ENCODE peak calls at places on chromosomes 11 and 22, in five cellular contexts. E is kidney; L is CD8-positive, alpha-beta T cell; Q is A549; M is tibial nerve. D is an unnamed sample.

GRCh38 chr22:37806409-37807338 is 1.1 kb upstream of the GCAT start:
- DNase-seq in E (no peak), L (no peak), Q (no peak), M (no peak), D (no peak)

GRCh38 chr22:42922374-42923177 is 65.5 kb upstream of the ARFGAP3 start:
- DNase-seq in E (no peak), L (no peak), Q (no peak), M (no peak), D (no peak)

GRCh38 chr22:20957118-20957690 is 9.9 kb upstream of the AIFM3 start:
- DNase-seq in E (peak; percentile 82), L (no peak), Q (peak; percentile 30), M (no peak), D (no peak)

GRCh38 chr22:45818130-45819085 is 146.8 kb downstream of the ATXN10 start:
- DNase-seq in E (peak; percentile 83), L (no peak), Q (no peak), M (peak; percentile 16), D (no peak)

GRCh38 chr11:118436639-118437045 is 350 bp downstream of the KMT2A start:
- DNase-seq in E (peak; percentile 85), L (peak; percentile 52), Q (no peak), M (peak; percentile 5), D (no peak)

GRCh38 chr11:41498726-41499125 is 39.3 kb upstream of the LRRC4C start:
- DNase-seq in E (no peak), L (no peak), Q (no peak), M (no peak), D (no peak)

GRCh38 chr22:37492428-37493344 is 6.5 kb upstream of the MFNG start:
- DNase-seq in E (no peak), L (peak; percentile 62), Q (peak; percentile 62), M (peak; percentile 27), D (peak; percentile 24)

GRCh38 chr22:35892192-35892591 is 136.4 kb downstream of the RBFOX2 start:
- DNase-seq in E (no peak), L (no peak), Q (no peak), M (no peak), D (no peak)

GRCh38 chr11:14974021-14974698 is 2.0 kb upstream of the CALCA start:
- DNase-seq in E (no peak), L (no peak), Q (no peak), M (no peak), D (no peak)

GRCh38 chr11:20048246-20048645 is 112.0 kb downstream of the DBX1 start:
- DNase-seq in E (no peak), L (no peak), Q (no peak), M (no peak), D (no peak)

GRCh38 chr11:36326524-36327419 is 30.7 kb downstream of the PRR5L start:
- DNase-seq in E (no peak), L (no peak), Q (no peak), M (no peak), D (no peak)

GRCh38 chr11:8794677-8795103 is 112.1 kb downstream of the RPL27A start:
- DNase-seq in E (no peak), L (no peak), Q (no peak), M (no peak), D (no peak)

GRCh38 chr11:36774603-36775002 is 176.6 kb upstream of the RAG2 start:
- DNase-seq in E (no peak), L (no peak), Q (no peak), M (no peak), D (no peak)

GRCh38 chr22:49934891-49935557 is 16.6 kb downstream of the CRELD2 start:
- DNase-seq in E (peak; percentile 98), L (peak; percentile 88), Q (no peak), M (peak; percentile 78), D (peak; percentile 74)

GRCh38 chr11:117076941-117077659 is 21.1 kb downstream of the SIK3 start:
- DNase-seq in E (no peak), L (no peak), Q (no peak), M (no peak), D (no peak)

GRCh38 chr11:117084992-117085391 is 13.2 kb downstream of the SIK3 start:
- DNase-seq in E (no peak), L (no peak), Q (no peak), M (no peak), D (no peak)

GRCh38 chr11:117081908-117082307 is 16.3 kb downstream of the SIK3 start:
- DNase-seq in E (no peak), L (no peak), Q (no peak), M (no peak), D (no peak)

GRCh38 chr11:117083011-117083940 is 15.0 kb downstream of the SIK3 start:
- DNase-seq in E (no peak), L (no peak), Q (no peak), M (no peak), D (no peak)

GRCh38 chr11:117080370-117080769 is 17.9 kb downstream of the SIK3 start:
- DNase-seq in E (no peak), L (no peak), Q (no peak), M (no peak), D (no peak)
- H3K27ac ChIP-seq in E (no peak overlapping the region), L (no peak overlapping the region), Q (no peak overlapping the region), M (no peak overlapping the region), D (no peak overlapping the region)

DNA sequence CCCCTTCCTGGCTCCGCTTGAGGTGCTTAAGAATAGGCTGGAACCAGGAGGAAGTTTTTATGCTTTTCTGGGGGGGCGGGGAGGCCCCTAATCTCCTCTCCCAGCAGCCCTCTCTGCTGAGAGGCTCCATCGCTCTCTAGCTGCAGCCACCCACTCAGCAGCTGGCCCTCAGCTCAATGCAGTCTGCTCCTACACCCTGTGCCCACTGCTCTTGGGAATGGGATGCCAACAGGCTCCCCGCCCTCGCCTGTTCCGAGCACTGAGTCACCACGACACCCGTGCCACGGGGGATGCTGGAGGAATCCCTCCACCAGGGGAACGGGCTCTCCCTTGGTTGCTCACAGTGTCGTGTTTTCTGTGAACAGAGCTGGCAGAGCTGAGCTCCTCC is 23.5 kb upstream of the SUSD2 start:
- DNase-seq in E (no peak), L (peak; percentile 14), Q (no peak), M (no peak), D (no peak)
- H3K4me1 ChIP-seq in E (peaks cover 6% of the 10 kb centered on the region), L (peaks cover 76% of the 10 kb centered on the region), Q (peaks cover 14% of the 10 kb centered on the region), M (no peaks in the 10 kb centered on the region), D (peaks cover 55% of the 10 kb centered on the region)

DNA sequence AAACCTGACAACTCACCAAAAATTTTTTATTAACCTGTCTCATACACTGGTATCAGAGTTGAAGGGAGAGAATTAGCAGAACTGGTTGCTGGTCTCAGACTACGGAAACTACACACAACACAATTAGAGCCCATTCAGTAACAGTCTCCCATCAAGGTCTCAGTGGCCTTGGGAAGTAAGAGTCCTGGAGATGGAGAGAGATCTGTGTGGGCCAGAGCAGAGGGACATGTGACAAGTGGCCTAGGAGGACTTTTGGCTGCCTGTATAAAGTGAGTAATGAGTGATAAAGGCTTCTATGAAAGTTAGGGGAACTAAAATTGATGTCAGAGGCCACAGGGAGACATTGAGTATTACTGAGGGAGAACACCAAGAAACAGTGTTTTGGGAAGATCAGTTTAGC is 58.9 kb downstream of the PARVA start:
- DNase-seq in E (no peak), L (no peak), Q (no peak), M (no peak), D (no peak)
- H3K27ac ChIP-seq in E (no peak overlapping the region), L (no peak overlapping the region), Q (no peak overlapping the region), M (peak overlapping the region; percentile 19), D (no peak overlapping the region)

DNA sequence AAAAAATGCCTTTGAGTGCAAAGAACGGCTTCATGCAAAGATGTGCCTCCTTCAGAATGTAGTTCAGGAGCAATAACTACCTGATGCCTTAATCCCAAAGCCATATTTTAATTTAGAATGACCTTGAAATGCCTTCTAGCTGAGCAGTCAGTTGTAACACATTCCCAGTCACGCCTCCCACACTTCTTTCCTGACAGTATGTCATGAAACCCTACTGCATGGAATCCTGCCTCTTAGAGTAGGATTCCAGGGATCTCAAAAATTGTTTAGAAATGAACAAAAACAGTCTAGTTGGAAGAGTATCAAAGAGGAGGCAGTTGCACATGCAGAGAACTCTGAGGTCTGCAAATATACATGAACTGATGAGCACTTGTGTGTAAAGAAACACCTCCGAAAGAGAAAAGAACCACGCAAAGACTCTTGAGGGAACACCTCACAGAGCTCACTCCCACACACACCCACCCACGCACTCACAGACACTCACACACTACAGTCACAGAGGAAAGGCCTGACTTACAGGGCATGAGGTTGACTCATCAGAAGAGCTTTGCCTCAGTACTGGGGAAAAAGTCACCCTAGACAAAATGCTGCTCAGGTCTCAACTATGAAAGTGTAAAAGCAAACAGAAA is 77.4 kb downstream of the GGTLC2 start:
- DNase-seq in E (no peak), L (peak; percentile 44), Q (no peak), M (no peak), D (no peak)
- H3K4me1 ChIP-seq in E (no peaks in the 10 kb centered on the region), L (peaks cover 25% of the 10 kb centered on the region), Q (peaks cover 3% of the 10 kb centered on the region), M (no peaks in the 10 kb centered on the region), D (no peaks in the 10 kb centered on the region)

GRCh38 chr11:128029219-128029722 is 558.1 kb downstream of the ETS1 start:
- DNase-seq in E (no peak), L (no peak), Q (no peak), M (no peak), D (no peak)
- H3K27ac ChIP-seq in E (no peak overlapping the region), L (no peak overlapping the region), Q (no peak overlapping the region), M (no peak overlapping the region), D (no peak overlapping the region)

GRCh38 chr11:126640186-126640585 is 284.7 kb downstream of the ST3GAL4 start:
- DNase-seq in E (no peak), L (no peak), Q (no peak), M (no peak), D (no peak)
- H3K4me1 ChIP-seq in E (no peaks in the 10 kb centered on the region), L (no peaks in the 10 kb centered on the region), Q (peaks cover 18% of the 10 kb centered on the region), M (no peaks in the 10 kb centered on the region), D (no peaks in the 10 kb centered on the region)

GRCh38 chr11:87421422-87421821 is 383.7 kb downstream of the TMEM135 start:
- DNase-seq in E (no peak), L (no peak), Q (peak; percentile 55), M (peak; percentile 91), D (no peak)

GRCh38 chr11:87423161-87423560 is 385.4 kb downstream of the TMEM135 start:
- DNase-seq in E (no peak), L (no peak), Q (no peak), M (no peak), D (no peak)

GRCh38 chr11:87425391-87425790 is 387.7 kb downstream of the TMEM135 start:
- DNase-seq in E (no peak), L (no peak), Q (no peak), M (no peak), D (no peak)

GRCh38 chr11:87425943-87426342 is 388.2 kb downstream of the TMEM135 start:
- DNase-seq in E (no peak), L (no peak), Q (no peak), M (no peak), D (no peak)

GRCh38 chr11:87422566-87422965 is 384.8 kb downstream of the TMEM135 start:
- DNase-seq in E (no peak), L (no peak), Q (no peak), M (no peak), D (no peak)
- H3K27ac ChIP-seq in E (no peak overlapping the region), L (no peak overlapping the region), Q (no peak overlapping the region), M (no peak overlapping the region), D (no peak overlapping the region)

D was measured in effector memory CD4-positive, alpha-beta T cell.